ENCODE peak calls at places on chromosomes 6 and 20, in ten cellular contexts. E is HCT116, W is HL-60, D is GM23338, U is Panc1, S is H1, A is stomach, X is transverse colon, P is HepG2, O is breast epithelium. C is an unnamed sample.

GRCh38 chr6:39934060-39934757 is at the start of gene MOCS1:
- DNase-seq in U (no peak), S (peak; percentile 85), A (peak; percentile 84), P (peak; percentile 70), D (peak; percentile 90), E (peak; percentile 32), O (peak; percentile 54), X (peak; percentile 86), W (no peak), C (peak; percentile 88)

GRCh38 chr20:58092353-58092752 is 136.1 kb downstream of the ANKRD60 start:
- DNase-seq in O (no peak), P (no peak), W (no peak), D (no peak), E (no peak), U (no peak), S (no peak), A (no peak), X (no peak), C (no peak)

GRCh38 chr20:34581341-34582189 is 23.0 kb downstream of the MAP1LC3A start:
- DNase-seq in X (no peak), S (no peak), O (no peak), A (no peak), W (no peak), E (no peak), P (no peak), D (no peak), U (no peak), C (no peak)

GRCh38 chr20:23143098-23143497 is 57.0 kb upstream of the CD93 start:
- DNase-seq in W (peak; percentile 70), S (no peak), E (peak; percentile 47), O (no peak), D (no peak), P (peak; percentile 71), X (peak; percentile 37), U (peak; percentile 78), A (peak; percentile 54), C (no peak)

GRCh38 chr6:142854589-142855488 is 90.1 kb downstream of the HIVEP2 start:
- DNase-seq in A (no peak), E (no peak), U (no peak), O (no peak), W (no peak), S (no peak), P (no peak), X (no peak), D (no peak), C (no peak)

GRCh38 chr6:96520039-96520850 is 1.4 kb upstream of the UFL1 start:
- DNase-seq in X (peak; percentile 45), E (peak; percentile 86), D (peak; percentile 72), S (no peak), P (no peak), U (no peak), W (no peak), O (no peak), A (peak; percentile 62), C (no peak)

GRCh38 chr6:34717466-34717865 is 20.9 kb upstream of the ILRUN start:
- DNase-seq in W (no peak), U (no peak), S (no peak), O (no peak), A (no peak), D (no peak), X (no peak), E (no peak), P (no peak), C (no peak)

GRCh38 chr6:145199961-145200360 is 535.4 kb downstream of the EPM2A start:
- DNase-seq in D (no peak), O (no peak), U (peak; percentile 66), S (no peak), X (no peak), A (no peak), W (no peak), E (no peak), P (peak; percentile 7), C (no peak)

GRCh38 chr20:50788045-50788867 is 6.6 kb upstream of the BCAS4 start:
- DNase-seq in P (peak; percentile 83), W (no peak), X (no peak), A (no peak), S (no peak), U (peak; percentile 81), D (no peak), O (no peak), E (peak; percentile 51), C (peak; percentile 35)

GRCh38 chr6:33295621-33296369 is 2.9 kb downstream of the RGL2 start:
- DNase-seq in E (no peak), X (no peak), W (no peak), D (no peak), U (no peak), S (no peak), O (no peak), P (no peak), A (no peak), C (peak; percentile 78)

GRCh38 chr6:33290459-33290858 is 1.1 kb downstream of the PFDN6 start:
- DNase-seq in S (no peak), U (no peak), W (no peak), O (no peak), P (no peak), E (no peak), A (no peak), X (no peak), D (no peak), C (no peak)

GRCh38 chr6:33289784-33290315 is 449 bp downstream of the PFDN6 start:
- DNase-seq in A (no peak), X (no peak), P (no peak), U (no peak), S (no peak), W (no peak), D (no peak), E (no peak), O (no peak), C (no peak)

GRCh38 chr6:33294086-33294823 is 4.5 kb downstream of the RGL2 start:
- DNase-seq in D (no peak), A (no peak), E (no peak), W (no peak), O (no peak), S (no peak), U (no peak), P (no peak), X (no peak), C (no peak)

GRCh38 chr6:33292996-33293682 is 3.7 kb downstream of the PFDN6 start:
- DNase-seq in A (no peak), X (no peak), E (no peak), S (no peak), P (no peak), W (no peak), D (no peak), U (no peak), O (no peak), C (no peak)
- TF ChIP-seq POLR2AphosphoS5 in A (no peak), X (no peak), E (peak; percentile 6), S (no peak), P (no peak), W (no peak), D (no peak), U (no peak), O (no peak), C (no peak)

GRCh38 chr20:44600758-44601562 is 18.6 kb downstream of the PKIG start:
- DNase-seq in S (no peak), P (no peak), U (no peak), D (no peak), O (no peak), X (no peak), A (no peak), W (no peak), E (no peak), C (peak; percentile 79)

GRCh38 chr20:44599715-44600114 is 17.3 kb downstream of the PKIG start:
- DNase-seq in A (no peak), X (no peak), P (no peak), E (no peak), O (no peak), D (no peak), U (no peak), S (no peak), W (no peak), C (no peak)

GRCh38 chr20:44603327-44603726 is 20.9 kb downstream of the PKIG start:
- DNase-seq in E (no peak), W (no peak), A (no peak), S (no peak), P (peak; percentile 27), X (no peak), O (no peak), U (no peak), D (peak; percentile 60), C (peak; percentile 29)

GRCh38 chr20:44600301-44600700 is 17.9 kb downstream of the PKIG start:
- DNase-seq in S (no peak), E (no peak), X (no peak), A (no peak), W (no peak), U (no peak), D (no peak), P (no peak), O (no peak), C (no peak)

GRCh38 chr20:44601801-44602204 is 19.4 kb downstream of the PKIG start:
- DNase-seq in O (peak; percentile 36), X (peak; percentile 51), P (no peak), E (no peak), A (no peak), W (no peak), U (no peak), S (no peak), D (no peak), C (no peak)
- TF ChIP-seq POLR2AphosphoS5 in O (peak; percentile 60), X (no peak), P (no peak), E (no peak), A (peak; percentile 8), W (no peak), U (no peak), S (no peak), D (no peak), C (peak; percentile 29)

GRCh38 chr6:4348462-4349112 is 213.2 kb upstream of the ECI2 start:
- DNase-seq in A (peak; percentile 18), O (no peak), D (no peak), P (no peak), E (no peak), U (no peak), X (no peak), S (no peak), W (no peak), C (no peak)

GRCh38 chr6:4349931-4350330 is 214.6 kb upstream of the ECI2 start:
- DNase-seq in O (no peak), U (no peak), X (no peak), A (no peak), E (no peak), S (no peak), W (no peak), P (no peak), D (no peak), C (no peak)

GRCh38 chr6:4349323-4349722 is 213.9 kb upstream of the ECI2 start:
- DNase-seq in W (no peak), U (no peak), A (no peak), E (no peak), P (no peak), X (no peak), D (no peak), O (no peak), S (no peak), C (no peak)

GRCh38 chr6:4346659-4347333 is 211.4 kb upstream of the ECI2 start:
- DNase-seq in A (no peak), W (no peak), P (no peak), E (no peak), O (no peak), X (no peak), D (no peak), U (no peak), S (no peak), C (no peak)

GRCh38 chr6:4347877-4348276 is 212.5 kb upstream of the ECI2 start:
- DNase-seq in P (no peak), U (no peak), S (no peak), W (no peak), D (no peak), O (no peak), A (no peak), E (no peak), X (no peak), C (no peak)
- TF ChIP-seq POLR2AphosphoS5 in P (no peak), U (no peak), S (no peak), W (no peak), D (no peak), O (no peak), A (no peak), E (no peak), X (no peak), C (no peak)

GRCh38 chr6:150866147-150867073 is 908 bp downstream of the MTHFD1L start:
- DNase-seq in W (peak; percentile 60), P (peak; percentile 83), U (no peak), S (peak; percentile 91), X (peak; percentile 79), E (peak; percentile 58), A (peak; percentile 70), O (peak; percentile 51), D (peak; percentile 93), C (peak; percentile 93)
- TF ChIP-seq POLR2AphosphoS5 in W (peak; percentile 78), P (peak; percentile 50), U (peak; percentile 67), S (peak; percentile 90), X (peak; percentile 64), E (peak; percentile 73), A (peak; percentile 66), O (peak; percentile 65), D (peak; percentile 81), C (peak; percentile 83)